ENCODE peak calls at places on chromosomes 5 and 9, in four cellular contexts. Y is IMR-90, C is right lobe of liver, D is Panc1. I is an unnamed sample. For H3K27me3 and H3K4me1, the result is how much of the 10 kb centered on the place peaks cover.

GRCh38 chr9:111298831-111299603 is 31.0 kb downstream of the OR2K2 start:
- DNase-seq in Y (peak), C (no peak), D (peak), I (peak)

GRCh38 chr9:9563817-9564216 is 1049.0 kb downstream of the PTPRD start:
- DNase-seq in Y (no peak), C (no peak), D (no peak), I (no peak)

GRCh38 chr5:173454764-173455598 is 126.8 kb upstream of the STC2 start:
- DNase-seq in Y (peak), C (no peak), D (peak), I (peak)

GRCh38 chr9:31824860-31825259 is 559.6 kb upstream of the ACO1 start:
- DNase-seq in Y (no peak), C (no peak), D (no peak), I (no peak)

GRCh38 chr5:89315194-89315593 is 432.2 kb upstream of the MEF2C start:
- DNase-seq in Y (peak), C (peak), D (no peak), I (no peak)

GRCh38 chr9:19156026-19156474 is 28.8 kb upstream of the PLIN2 start:
- DNase-seq in Y (no peak), C (no peak), D (no peak), I (no peak)

GRCh38 chr9:74379718-74380117 is 117.4 kb upstream of the RORB start:
- DNase-seq in Y (no peak), C (peak), D (peak), I (peak)

GRCh38 chr5:135588299-135588698 is 9.5 kb upstream of the CXCL14 start:
- DNase-seq in Y (no peak), C (no peak), D (no peak), I (no peak)

GRCh38 chr5:33994845-33995244 is 10.4 kb upstream of the SLC45A2 start:
- DNase-seq in Y (peak), C (no peak), D (no peak), I (no peak)

GRCh38 chr5:33479321-33479720 is 38.6 kb downstream of the TARS1 start:
- DNase-seq in Y (peak), C (no peak), D (no peak), I (no peak)

GRCh38 chr5:107564896-107565295 is 105.8 kb downstream of the EFNA5 start:
- DNase-seq in Y (no peak), C (no peak), D (no peak), I (no peak)

GRCh38 chr5:149133795-149134777 is 7.2 kb upstream of the ABLIM3 start:
- DNase-seq in Y (peak), C (peak), D (no peak), I (no peak)

GRCh38 chr9:94920439-94920951 is 194.0 kb downstream of the AOPEP start:
- DNase-seq in Y (peak), C (no peak), D (no peak), I (peak)

GRCh38 chr9:87007711-87008360 is 60.5 kb upstream of the GAS1 start:
- DNase-seq in Y (peak), C (no peak), D (no peak), I (no peak)

GRCh38 chr9:14352549-14352948 is 38.6 kb upstream of the NFIB start:
- DNase-seq in Y (no peak), C (no peak), D (no peak), I (no peak)

GRCh38 chr9:14356376-14356775 is 42.4 kb upstream of the NFIB start:
- DNase-seq in Y (no peak), C (no peak), D (no peak), I (no peak)

GRCh38 chr9:14350766-14351165 is 36.8 kb upstream of the NFIB start:
- DNase-seq in Y (no peak), C (no peak), D (no peak), I (no peak)

GRCh38 chr9:14351206-14351605 is 37.3 kb upstream of the NFIB start:
- DNase-seq in Y (no peak), C (no peak), D (no peak), I (no peak)

GRCh38 chr9:14353222-14354056 is 39.5 kb upstream of the NFIB start:
- DNase-seq in Y (peak), C (peak), D (no peak), I (peak)
- H3K27me3 ChIP-seq in Y (half or more), C (under half), D (under half), I (under half)

GRCh38 chr9:128891354-128892222 is 9.7 kb downstream of the LRRC8A start:
- DNase-seq in Y (no peak), C (no peak), D (no peak), I (no peak)
- H3K4me1 ChIP-seq in Y (under half), C (under half), D (under half), I (under half)

GRCh38 chr9:83920469-83920941 is 727 bp downstream of the KIF27 start:
- DNase-seq in Y (peak), C (peak), D (peak), I (no peak)
- TF ChIP-seq CTCF in Y (peak), C (peak), D (no peak), I (peak)

GRCh38 chr5:43017438-43017820 is 22.7 kb downstream of the ANXA2R start:
- DNase-seq in Y (peak), C (peak), D (no peak), I (peak)
- H3K27me3 ChIP-seq in Y (under half), C (under half), D (under half), I (under half)

GRCh38 chr5:436641-436975 is 6.4 kb upstream of the EXOC3 start:
- DNase-seq in Y (no peak), C (peak), D (no peak), I (no peak)

GRCh38 chr5:438481-438981 is 4.4 kb upstream of the EXOC3 start:
- DNase-seq in Y (no peak), C (no peak), D (no peak), I (no peak)

GRCh38 chr5:435961-436640 is 6.9 kb upstream of the EXOC3 start:
- DNase-seq in Y (peak), C (peak), D (no peak), I (peak)

GRCh38 chr5:439181-439580 is 3.8 kb upstream of the EXOC3 start:
- DNase-seq in Y (no peak), C (no peak), D (no peak), I (no peak)

GRCh38 chr5:437281-437771 is 5.7 kb upstream of the EXOC3 start:
- DNase-seq in Y (no peak), C (no peak), D (no peak), I (no peak)
- H3K4me1 ChIP-seq in Y (under half), C (under half), D (under half), I (under half)

GRCh38 chr9:88721528-88722279 is 186.7 kb downstream of the NXNL2 start:
- DNase-seq in Y (no peak), C (no peak), D (no peak), I (no peak)

GRCh38 chr9:88721028-88721427 is 186.1 kb downstream of the NXNL2 start:
- DNase-seq in Y (no peak), C (no peak), D (no peak), I (no peak)

GRCh38 chr9:88724241-88724805 is 189.3 kb downstream of the NXNL2 start:
- DNase-seq in Y (no peak), C (no peak), D (no peak), I (no peak)

GRCh38 chr9:88723751-88724150 is 188.8 kb downstream of the NXNL2 start:
- DNase-seq in Y (no peak), C (no peak), D (no peak), I (no peak)

GRCh38 chr9:88722753-88723152 is 187.8 kb downstream of the NXNL2 start:
- DNase-seq in Y (peak), C (no peak), D (no peak), I (peak)
- TF ChIP-seq CTCF in Y (peak), C (no peak), D (peak), I (peak)

DNA sequence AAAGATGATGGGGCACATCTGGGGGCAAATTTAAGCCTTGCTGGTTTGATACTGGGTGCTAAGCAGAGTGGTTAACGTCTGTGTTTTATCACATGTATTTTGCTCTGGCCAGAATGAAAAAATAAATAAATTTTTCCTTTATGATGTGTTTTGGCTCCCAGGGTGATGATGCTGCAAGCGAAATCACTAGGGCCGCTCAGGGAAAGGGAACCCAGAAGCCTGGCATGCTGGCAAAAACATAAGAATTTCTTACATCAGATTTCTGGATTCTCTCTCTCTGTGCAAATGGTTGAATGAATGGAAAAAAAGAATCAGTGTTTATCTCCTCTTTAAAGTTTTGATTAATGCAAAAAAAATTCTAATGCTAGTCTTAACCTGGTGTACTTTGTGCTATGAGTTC is 1975.2 kb upstream of the C9orf72 start:
- DNase-seq in Y (no peak), C (no peak), D (no peak), I (no peak)
- H3K27me3 ChIP-seq in Y (under half), C (under half), D (under half), I (under half)